ENCODE peak calls at places on chromosomes 1 and 21, in seven cellular contexts. N is A549, M is brain microvascular endothelial cell, P is fibroblast of lung, I is lower leg skin, Y is GM12865, T is fibroblast of mammary gland. O is an unnamed sample.

GRCh38 chr1:215276582-215276981 is 194.0 kb downstream of the KCNK2 start:
- DNase-seq in I (no peak), Y (no peak), N (no peak), M (no peak), T (peak), P (no peak), O (no peak)

GRCh38 chr1:183711691-183712401 is 58.7 kb upstream of the APOBEC4 start:
- DNase-seq in N (no peak), M (peak), P (peak), T (peak), Y (no peak), I (no peak), O (no peak)

GRCh38 chr1:66564250-66564649 is 30.3 kb downstream of the SGIP1 start:
- DNase-seq in M (peak), T (peak), Y (no peak), N (peak), P (peak), I (no peak), O (no peak)

GRCh38 chr1:45304311-45305081 is 22.2 kb upstream of the HPDL start:
- DNase-seq in P (peak), N (no peak), T (no peak), I (peak), M (no peak), Y (peak), O (no peak)

GRCh38 chr1:21123287-21123961 is 53.3 kb downstream of the EIF4G3 start:
- DNase-seq in N (no peak), M (no peak), P (no peak), Y (no peak), T (no peak), I (no peak), O (no peak)

GRCh38 chr1:145849356-145850165 is 4.1 kb downstream of the NUDT17 start:
- DNase-seq in I (no peak), M (peak), T (peak), Y (no peak), N (no peak), P (peak), O (no peak)

GRCh38 chr1:68112835-68113243 is 62.4 kb upstream of the DIRAS3 start:
- DNase-seq in I (no peak), N (peak), P (peak), T (peak), Y (no peak), M (peak), O (no peak)

GRCh38 chr1:219576931-219577330 is 36.0 kb downstream of the ZC3H11B start:
- DNase-seq in P (no peak), T (no peak), N (no peak), M (no peak), Y (no peak), I (no peak), O (no peak)

GRCh38 chr1:206895837-206896242 is 1.4 kb upstream of the IL24 start:
- DNase-seq in T (peak), I (no peak), Y (no peak), P (peak), N (peak), M (no peak), O (no peak)

GRCh38 chr1:197911172-197911856 is 5.9 kb upstream of the LHX9 start:
- DNase-seq in I (peak), N (no peak), P (no peak), M (no peak), T (no peak), Y (no peak), O (peak)

GRCh38 chr1:147676306-147677085 is 6.2 kb upstream of the ACP6 start:
- DNase-seq in M (peak), N (peak), I (no peak), Y (no peak), P (peak), T (peak), O (no peak)

GRCh38 chr1:19384113-19384512 is 72.0 kb downstream of the SLC66A1 start:
- DNase-seq in P (no peak), Y (no peak), M (peak), I (no peak), T (peak), N (peak), O (no peak)

GRCh38 chr1:225762444-225762843 is 15.2 kb upstream of the SRP9 start:
- DNase-seq in T (peak), M (peak), P (no peak), I (peak), N (peak), Y (no peak), O (no peak)

GRCh38 chr21:44038063-44038462 is 26.0 kb downstream of the TRAPPC10 start:
- DNase-seq in I (no peak), N (no peak), T (no peak), P (no peak), Y (no peak), M (no peak), O (no peak)

GRCh38 chr1:237074371-237075117 is 32.6 kb downstream of the RYR2 start:
- DNase-seq in N (no peak), P (no peak), T (no peak), I (no peak), Y (no peak), M (no peak), O (no peak)

GRCh38 chr1:231172411-231172810 is 10.6 kb downstream of the TRIM67 start:
- DNase-seq in N (no peak), M (no peak), I (no peak), Y (no peak), T (no peak), P (no peak), O (peak)

GRCh38 chr1:76951185-76951584 is 83.9 kb downstream of the ST6GALNAC5 start:
- DNase-seq in Y (no peak), P (no peak), N (no peak), T (peak), I (no peak), M (no peak), O (no peak)

GRCh38 chr1:234924450-234925355 is 203.9 kb downstream of the TOMM20 start:
- DNase-seq in M (no peak), Y (no peak), T (no peak), N (no peak), P (no peak), I (peak), O (peak)

GRCh38 chr1:246506440-246506784 is 667 bp downstream of the SMYD3 start:
- DNase-seq in P (no peak), I (peak), M (no peak), T (no peak), Y (peak), N (no peak), O (no peak)

GRCh38 chr1:101144868-101145808 is 91.7 kb upstream of the S1PR1 start:
- DNase-seq in I (no peak), T (no peak), M (peak), P (no peak), N (no peak), Y (peak), O (no peak)

GRCh38 chr21:15617968-15618367 is 111.8 kb upstream of the USP25 start:
- DNase-seq in T (peak), Y (no peak), I (no peak), M (peak), N (peak), P (peak), O (no peak)

GRCh38 chr1:28088168-28088961 is at the start of gene EYA3:
- DNase-seq in I (peak), T (peak), N (peak), P (peak), Y (peak), M (peak), O (peak)

GRCh38 chr1:171174895-171175294 is 10.2 kb upstream of the FMO2 start:
- DNase-seq in T (no peak), Y (no peak), N (no peak), M (no peak), P (no peak), I (no peak), O (no peak)

GRCh38 chr1:154856049-154856448 is 14.0 kb downstream of the KCNN3 start:
- DNase-seq in T (no peak), N (no peak), M (no peak), P (no peak), I (no peak), Y (no peak), O (no peak)

GRCh38 chr1:87398644-87399043 is 70.0 kb downstream of the LMO4 start:
- DNase-seq in Y (no peak), P (peak), M (peak), T (peak), I (no peak), N (no peak), O (no peak)

GRCh38 chr1:244010191-244010590 is 40.9 kb upstream of the ZBTB18 start:
- DNase-seq in M (no peak), T (peak), Y (no peak), N (peak), I (no peak), P (no peak), O (no peak)

GRCh38 chr1:236615399-236616148 is 11.3 kb upstream of the HEATR1 start:
- DNase-seq in P (no peak), I (no peak), T (no peak), Y (no peak), M (no peak), N (no peak), O (no peak)

GRCh38 chr1:223429821-223430220 is 36.6 kb downstream of the CCDC185 start:
- DNase-seq in N (no peak), Y (no peak), T (no peak), M (no peak), I (no peak), P (no peak), O (no peak)

GRCh38 chr21:36766511-36766910 is 67.6 kb downstream of the SIM2 start:
- DNase-seq in T (no peak), N (no peak), Y (no peak), M (no peak), I (peak), P (no peak), O (no peak)

GRCh38 chr1:243482237-243483022 is 226.6 kb downstream of the SDCCAG8 start:
- DNase-seq in M (peak), T (peak), P (peak), Y (no peak), I (no peak), N (peak), O (no peak)

GRCh38 chr1:94792473-94792875 is 27.7 kb upstream of the SLC44A3 start:
- DNase-seq in M (peak), N (peak), T (peak), I (no peak), P (peak), Y (peak), O (no peak)

GRCh38 chr1:40748841-40749718 is 34.5 kb upstream of the KCNQ4 start:
- DNase-seq in Y (no peak), N (no peak), I (no peak), P (no peak), T (no peak), M (no peak), O (no peak)

GRCh38 chr21:32321480-32321879 is 22.8 kb downstream of the MRAP start:
- DNase-seq in N (no peak), I (peak), Y (no peak), M (no peak), P (no peak), T (no peak), O (no peak)

GRCh38 chr1:35807614-35808375 is at the start of gene AGO4:
- DNase-seq in M (peak), I (peak), T (peak), P (peak), N (peak), Y (peak), O (peak)

GRCh38 chr1:232039303-232039702 is 412.7 kb downstream of the DISC1 start:
- DNase-seq in T (peak), I (no peak), N (no peak), Y (no peak), M (peak), P (no peak), O (no peak)

GRCh38 chr1:167544447-167544846 is 9.1 kb downstream of the CREG1 start:
- DNase-seq in I (no peak), T (no peak), P (no peak), M (no peak), N (no peak), Y (peak), O (no peak)

GRCh38 chr1:242854466-242854865 is 330.0 kb upstream of the PLD5 start:
- DNase-seq in N (no peak), M (no peak), P (no peak), T (no peak), I (no peak), Y (no peak), O (no peak)

GRCh38 chr1:89928506-89928905 is 66.4 kb upstream of the ZNF326 start:
- DNase-seq in N (no peak), Y (no peak), T (no peak), M (no peak), I (no peak), P (no peak), O (no peak)

DNA sequence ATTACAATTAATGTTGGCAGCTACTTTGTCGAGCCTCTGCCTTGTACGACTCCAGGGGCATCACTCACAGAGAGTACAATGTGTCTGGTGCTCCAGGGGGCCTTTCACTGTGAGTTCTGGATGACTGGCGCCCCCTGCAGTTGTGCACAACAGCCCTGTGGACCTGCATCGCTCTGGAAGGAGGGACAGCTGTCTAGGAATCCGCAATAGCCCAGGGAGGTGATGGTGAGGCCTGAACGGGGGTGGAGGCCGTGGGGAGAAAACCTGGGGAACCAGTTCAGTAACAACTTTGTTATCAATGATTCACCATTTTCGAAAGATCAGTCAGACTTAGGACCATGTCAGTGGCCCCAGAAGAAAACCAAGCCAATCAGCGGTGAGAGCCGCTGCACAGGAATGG is 189.1 kb downstream of the KAZN start:
- DNase-seq in N (no peak), Y (no peak), T (no peak), M (no peak), P (no peak), I (no peak), O (no peak)
- TF ChIP-seq CTCF in N (peak), Y (no peak), T (no peak), M (no peak), P (no peak), I (no peak), O (no peak)

DNA sequence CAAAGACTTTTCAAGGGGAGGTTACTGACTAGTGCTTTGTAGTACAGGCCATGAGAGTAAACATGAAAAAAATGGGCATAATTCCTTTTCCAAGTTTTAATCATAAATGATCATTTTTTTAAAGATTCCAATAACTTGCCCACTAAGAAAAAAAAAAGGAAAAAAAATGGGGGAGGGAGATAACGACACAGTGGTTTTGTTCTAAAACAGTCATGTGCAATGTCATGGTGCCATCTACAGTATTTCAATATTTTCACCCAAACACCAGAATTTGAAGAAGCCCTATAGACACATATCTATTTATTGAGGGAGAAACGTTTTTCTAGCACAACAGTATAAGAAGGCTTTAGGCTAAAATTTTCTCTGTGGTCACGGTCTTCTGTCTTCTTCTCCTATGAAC is 250.2 kb downstream of the LTN1 start:
- DNase-seq in I (no peak), T (peak), M (peak), P (peak), Y (no peak), N (no peak), O (no peak)
- TF ChIP-seq CTCF in I (no peak), T (peak), M (peak), P (peak), Y (no peak), N (no peak), O (no peak)

GRCh38 chr21:26773058-26773457 is 72.2 kb downstream of the ADAMTS1 start:
- DNase-seq in Y (no peak), T (no peak), M (no peak), P (no peak), I (no peak), N (no peak), O (no peak)

GRCh38 chr21:26766826-26767325 is 78.3 kb downstream of the ADAMTS1 start:
- DNase-seq in Y (no peak), M (no peak), I (no peak), T (no peak), P (no peak), N (no peak), O (no peak)

GRCh38 chr21:26769613-26770188 is 75.5 kb downstream of the ADAMTS1 start:
- DNase-seq in Y (no peak), M (peak), P (peak), N (peak), T (peak), I (no peak), O (no peak)
- TF ChIP-seq CTCF in Y (peak), M (peak), P (peak), N (no peak), T (peak), I (no peak), O (no peak)

GRCh38 chr1:15703562-15703961 is 19.4 kb downstream of the PLEKHM2 start:
- DNase-seq in M (peak), I (peak), N (no peak), P (peak), T (peak), Y (no peak), O (peak)
- TF ChIP-seq CTCF in M (no peak), I (no peak), N (no peak), P (no peak), T (no peak), Y (no peak), O (no peak)

DNA sequence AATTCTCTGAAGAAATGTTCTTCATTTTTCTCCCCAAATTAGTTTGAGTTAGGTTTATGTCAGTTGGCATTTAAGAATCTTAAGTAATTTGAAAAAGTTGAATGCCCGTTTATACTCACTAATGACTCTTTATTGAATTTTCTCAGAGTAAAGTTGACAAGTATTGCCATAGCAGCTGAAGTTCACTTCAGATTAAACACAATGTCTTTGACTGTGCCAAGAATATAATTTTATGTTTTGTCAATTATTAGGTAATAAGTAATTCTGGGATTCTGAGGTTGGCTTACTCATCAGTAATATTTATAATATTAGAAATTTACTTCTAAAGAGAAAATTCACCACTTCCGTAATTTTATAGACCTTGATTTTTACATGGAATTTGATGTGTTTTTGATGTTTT is 369.3 kb upstream of the TMPRSS15 start:
- DNase-seq in I (no peak), T (no peak), P (no peak), Y (no peak), N (no peak), M (no peak), O (no peak)
- TF ChIP-seq CTCF in I (no peak), T (no peak), P (no peak), Y (no peak), N (no peak), M (no peak), O (no peak)

DNA sequence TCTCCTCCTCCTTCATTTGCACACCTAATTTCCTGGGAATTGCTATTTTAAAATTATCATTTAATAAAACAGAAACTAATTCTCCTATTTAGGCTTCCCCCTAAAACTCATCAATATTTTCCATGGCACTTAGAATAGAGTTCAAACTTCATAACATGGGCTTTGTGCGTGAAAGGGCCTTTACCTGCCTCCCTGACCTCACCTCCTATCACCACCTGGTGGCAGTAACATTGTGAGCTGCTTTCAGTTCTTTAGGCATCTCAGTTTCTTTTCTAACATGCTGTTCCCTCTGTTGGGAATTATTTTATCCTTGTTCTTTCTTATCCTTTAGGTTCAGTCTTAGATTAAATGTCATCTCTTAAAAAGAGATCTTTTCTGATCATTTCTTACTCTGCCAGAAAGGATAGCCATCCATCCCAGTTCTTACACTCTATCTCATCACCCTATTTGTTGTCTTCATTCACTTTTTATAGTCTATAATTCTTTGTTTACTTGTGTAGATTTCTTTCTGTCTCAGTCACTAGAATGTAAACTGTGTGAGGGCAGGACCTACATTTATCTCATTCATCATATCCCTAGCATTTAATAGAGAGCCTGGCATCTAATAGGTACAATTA is 133.8 kb upstream of the KIAA1614 start:
- DNase-seq in M (no peak), T (no peak), N (peak), I (no peak), Y (peak), P (no peak), O (no peak)
- TF ChIP-seq CTCF in M (peak), T (peak), N (peak), I (no peak), Y (peak), P (no peak), O (no peak)